ENCODE peak calls at places on chromosome 16, in eight cellular contexts. One of them, this sample, is unnamed.

GRCh38 chr16:65521685-65522338 is 399.9 kb upstream of the CDH11 start:
- DNase-seq in adrenal gland: no peak
- DNase-seq in RWPE1: no peak
- DNase-seq in astrocyte of the spinal cord: peak
- DNase-seq in keratinocyte: no peak
- DNase-seq in BJ: no peak
- DNase-seq in cardiac fibroblast: no peak
- DNase-seq in body of pancreas: no peak
- DNase-seq in this sample: no peak

GRCh38 chr16:67807148-67807682 is 526 bp downstream of the TSNAXIP1 start:
- DNase-seq in adrenal gland: no peak
- DNase-seq in RWPE1: no peak
- DNase-seq in astrocyte of the spinal cord: no peak
- DNase-seq in keratinocyte: no peak
- DNase-seq in BJ: no peak
- DNase-seq in cardiac fibroblast: no peak
- DNase-seq in body of pancreas: no peak
- DNase-seq in this sample: no peak

GRCh38 chr16:85390511-85391174 is 222.5 kb upstream of the GSE1 start:
- DNase-seq in adrenal gland: peak
- DNase-seq in RWPE1: peak
- DNase-seq in astrocyte of the spinal cord: peak
- DNase-seq in keratinocyte: no peak
- DNase-seq in BJ: peak
- DNase-seq in cardiac fibroblast: peak
- DNase-seq in body of pancreas: peak
- DNase-seq in this sample: no peak

GRCh38 chr16:19468300-19468699 is 50.6 kb downstream of the TMC5 start:
- DNase-seq in adrenal gland: no peak
- DNase-seq in RWPE1: no peak
- DNase-seq in astrocyte of the spinal cord: no peak
- DNase-seq in keratinocyte: no peak
- DNase-seq in BJ: no peak
- DNase-seq in cardiac fibroblast: no peak
- DNase-seq in body of pancreas: no peak
- DNase-seq in this sample: no peak

GRCh38 chr16:85674828-85675227 is 13.9 kb downstream of the GINS2 start:
- DNase-seq in adrenal gland: no peak
- DNase-seq in RWPE1: no peak
- DNase-seq in astrocyte of the spinal cord: no peak
- DNase-seq in keratinocyte: no peak
- DNase-seq in BJ: no peak
- DNase-seq in cardiac fibroblast: no peak
- DNase-seq in body of pancreas: no peak
- DNase-seq in this sample: no peak

GRCh38 chr16:87426423-87427215 is 34.5 kb downstream of the MAP1LC3B start:
- DNase-seq in adrenal gland: no peak
- DNase-seq in RWPE1: no peak
- DNase-seq in astrocyte of the spinal cord: no peak
- DNase-seq in keratinocyte: no peak
- DNase-seq in BJ: no peak
- DNase-seq in cardiac fibroblast: no peak
- DNase-seq in body of pancreas: no peak
- DNase-seq in this sample: no peak

GRCh38 chr16:29876186-29876577 is 13.2 kb upstream of the CDIPT start:
- DNase-seq in adrenal gland: no peak
- DNase-seq in RWPE1: no peak
- DNase-seq in astrocyte of the spinal cord: no peak
- DNase-seq in keratinocyte: no peak
- DNase-seq in BJ: no peak
- DNase-seq in cardiac fibroblast: no peak
- DNase-seq in body of pancreas: no peak
- DNase-seq in this sample: no peak

GRCh38 chr16:54244061-54244886 is 42.3 kb downstream of the IRX3 start:
- DNase-seq in adrenal gland: no peak
- DNase-seq in RWPE1: no peak
- DNase-seq in astrocyte of the spinal cord: no peak
- DNase-seq in keratinocyte: no peak
- DNase-seq in BJ: no peak
- DNase-seq in cardiac fibroblast: no peak
- DNase-seq in body of pancreas: no peak
- DNase-seq in this sample: no peak

GRCh38 chr16:75007443-75007842 is 8.6 kb downstream of the ZNRF1 start:
- DNase-seq in adrenal gland: no peak
- DNase-seq in RWPE1: no peak
- DNase-seq in astrocyte of the spinal cord: no peak
- DNase-seq in keratinocyte: no peak
- DNase-seq in BJ: no peak
- DNase-seq in cardiac fibroblast: no peak
- DNase-seq in body of pancreas: no peak
- DNase-seq in this sample: no peak

GRCh38 chr16:87076950-87077749 is 240.0 kb downstream of the C16orf95 start:
- DNase-seq in adrenal gland: peak
- DNase-seq in RWPE1: peak
- DNase-seq in astrocyte of the spinal cord: peak
- DNase-seq in keratinocyte: peak
- DNase-seq in BJ: no peak
- DNase-seq in cardiac fibroblast: peak
- DNase-seq in body of pancreas: peak
- DNase-seq in this sample: peak

GRCh38 chr16:3004781-3005284 is 7.9 kb upstream of the CLDN9 start:
- DNase-seq in adrenal gland: no peak
- DNase-seq in RWPE1: no peak
- DNase-seq in astrocyte of the spinal cord: no peak
- DNase-seq in keratinocyte: no peak
- DNase-seq in BJ: no peak
- DNase-seq in cardiac fibroblast: no peak
- DNase-seq in body of pancreas: peak
- DNase-seq in this sample: no peak

GRCh38 chr16:73226675-73227074 is 178.7 kb upstream of the ZFHX3 start:
- DNase-seq in adrenal gland: no peak
- DNase-seq in RWPE1: no peak
- DNase-seq in astrocyte of the spinal cord: no peak
- DNase-seq in keratinocyte: no peak
- DNase-seq in BJ: no peak
- DNase-seq in cardiac fibroblast: no peak
- DNase-seq in body of pancreas: no peak
- DNase-seq in this sample: no peak

GRCh38 chr16:73228649-73229048 is 180.7 kb upstream of the ZFHX3 start:
- DNase-seq in adrenal gland: no peak
- DNase-seq in RWPE1: no peak
- DNase-seq in astrocyte of the spinal cord: peak
- DNase-seq in keratinocyte: no peak
- DNase-seq in BJ: no peak
- DNase-seq in cardiac fibroblast: peak
- DNase-seq in body of pancreas: no peak
- DNase-seq in this sample: no peak

GRCh38 chr16:73230651-73231050 is 182.7 kb upstream of the ZFHX3 start:
- DNase-seq in adrenal gland: no peak
- DNase-seq in RWPE1: no peak
- DNase-seq in astrocyte of the spinal cord: no peak
- DNase-seq in keratinocyte: no peak
- DNase-seq in BJ: no peak
- DNase-seq in cardiac fibroblast: no peak
- DNase-seq in body of pancreas: no peak
- DNase-seq in this sample: no peak

GRCh38 chr16:73231379-73231778 is 183.5 kb upstream of the ZFHX3 start:
- DNase-seq in adrenal gland: no peak
- DNase-seq in RWPE1: no peak
- DNase-seq in astrocyte of the spinal cord: no peak
- DNase-seq in keratinocyte: no peak
- DNase-seq in BJ: no peak
- DNase-seq in cardiac fibroblast: no peak
- DNase-seq in body of pancreas: no peak
- DNase-seq in this sample: no peak

DNA sequence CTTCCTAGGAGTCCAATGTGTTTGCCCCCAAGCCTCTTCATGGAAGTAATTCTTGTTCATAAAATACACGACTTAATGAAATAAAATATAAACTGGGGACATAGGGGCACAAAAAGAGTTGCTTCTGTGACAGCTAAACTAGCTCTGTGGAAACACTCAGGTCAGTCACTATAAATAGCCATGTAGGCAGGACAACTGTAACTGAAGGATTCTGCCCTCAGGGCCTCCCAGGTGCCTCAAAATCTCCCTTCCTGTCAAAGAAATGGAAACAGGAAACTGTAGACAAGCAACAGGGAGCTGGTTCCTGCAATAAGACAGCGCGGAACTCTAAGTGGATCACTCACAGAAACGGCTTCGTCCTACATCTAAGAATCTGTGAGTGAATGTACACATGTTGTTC is 178.1 kb upstream of the ZFHX3 start:
- DNase-seq in adrenal gland: no peak
- DNase-seq in RWPE1: no peak
- DNase-seq in astrocyte of the spinal cord: no peak
- DNase-seq in keratinocyte: no peak
- DNase-seq in BJ: no peak
- DNase-seq in cardiac fibroblast: no peak
- DNase-seq in body of pancreas: no peak
- DNase-seq in this sample: no peak
- TF ChIP-seq CTCF in adrenal gland: no peak
- TF ChIP-seq CTCF in RWPE1: no peak
- TF ChIP-seq CTCF in astrocyte of the spinal cord: no peak
- TF ChIP-seq CTCF in keratinocyte: no peak
- TF ChIP-seq CTCF in BJ: no peak
- TF ChIP-seq CTCF in cardiac fibroblast: no peak
- TF ChIP-seq CTCF in body of pancreas: no peak
- TF ChIP-seq CTCF in this sample: no peak

DNA sequence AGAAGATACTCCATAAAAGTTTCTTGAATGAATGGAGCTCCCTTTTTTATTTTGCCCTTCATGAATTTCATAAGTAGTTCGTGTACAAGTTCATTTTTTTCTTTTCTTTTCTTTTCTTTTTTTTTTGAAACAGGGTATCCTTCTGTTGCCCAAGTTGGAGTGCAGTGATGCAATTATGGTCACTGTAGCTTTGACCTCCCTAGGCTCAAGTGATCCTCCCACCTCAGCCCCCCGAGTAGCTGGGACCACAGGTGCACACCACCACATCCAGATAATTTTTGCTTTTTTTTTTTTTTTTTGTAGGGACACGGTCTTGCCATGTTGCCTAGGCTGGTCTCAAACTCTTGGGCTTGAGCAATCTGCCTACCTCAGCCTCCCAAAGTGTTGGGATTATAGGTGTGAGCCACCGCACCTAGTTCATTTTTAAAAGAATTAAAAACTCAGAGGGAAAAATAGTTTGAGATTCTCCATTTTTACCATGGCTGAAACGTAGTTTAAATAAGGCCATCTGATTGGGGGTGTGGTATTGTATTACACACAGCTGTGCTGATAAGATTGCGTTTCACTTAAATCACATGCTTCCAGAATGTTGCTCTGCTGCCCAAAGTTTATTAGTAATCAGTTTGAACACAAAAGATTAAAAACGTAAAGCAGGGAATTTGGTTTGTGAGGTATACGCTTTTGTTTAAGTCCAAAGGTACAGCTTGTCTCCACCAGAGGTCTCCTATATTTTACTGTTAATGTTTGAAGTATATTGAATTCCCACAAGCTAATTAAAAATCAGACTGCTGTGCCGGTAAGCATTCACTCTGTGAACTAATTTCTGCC is 154.1 kb downstream of the SOCS1 start:
- DNase-seq in adrenal gland: peak
- DNase-seq in RWPE1: no peak
- DNase-seq in astrocyte of the spinal cord: no peak
- DNase-seq in keratinocyte: no peak
- DNase-seq in BJ: no peak
- DNase-seq in cardiac fibroblast: peak
- DNase-seq in body of pancreas: peak
- DNase-seq in this sample: no peak
- TF ChIP-seq CTCF in adrenal gland: no peak
- TF ChIP-seq CTCF in RWPE1: no peak
- TF ChIP-seq CTCF in astrocyte of the spinal cord: peak
- TF ChIP-seq CTCF in keratinocyte: no peak
- TF ChIP-seq CTCF in BJ: no peak
- TF ChIP-seq CTCF in cardiac fibroblast: peak
- TF ChIP-seq CTCF in body of pancreas: no peak
- TF ChIP-seq CTCF in this sample: no peak

DNA sequence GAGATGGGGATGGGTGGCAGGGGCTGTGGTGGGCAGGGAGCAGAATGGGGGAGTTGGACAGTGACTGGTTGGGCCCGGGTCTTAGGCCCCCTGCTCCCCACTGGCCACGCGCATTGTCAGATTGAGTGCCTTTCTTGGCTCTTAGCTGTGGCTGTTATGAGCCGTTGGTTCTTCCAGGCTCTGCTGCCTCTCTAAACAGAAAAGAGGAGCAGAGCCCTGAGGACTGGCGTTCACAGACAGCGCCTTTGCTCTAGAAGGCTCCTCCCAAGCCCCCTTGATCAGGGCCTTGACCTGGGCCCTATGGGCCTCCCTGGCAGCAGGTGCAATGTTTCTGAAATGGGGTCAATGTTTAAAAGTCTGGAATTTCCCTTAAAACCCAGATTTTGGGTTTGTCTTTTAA is 14.8 kb upstream of the NUDT16L1 start:
- DNase-seq in adrenal gland: no peak
- DNase-seq in RWPE1: no peak
- DNase-seq in astrocyte of the spinal cord: no peak
- DNase-seq in keratinocyte: no peak
- DNase-seq in BJ: no peak
- DNase-seq in cardiac fibroblast: no peak
- DNase-seq in body of pancreas: no peak
- DNase-seq in this sample: no peak
- TF ChIP-seq CTCF in adrenal gland: no peak
- TF ChIP-seq CTCF in RWPE1: no peak
- TF ChIP-seq CTCF in astrocyte of the spinal cord: no peak
- TF ChIP-seq CTCF in keratinocyte: no peak
- TF ChIP-seq CTCF in BJ: no peak
- TF ChIP-seq CTCF in cardiac fibroblast: no peak
- TF ChIP-seq CTCF in body of pancreas: no peak
- TF ChIP-seq CTCF in this sample: no peak

GRCh38 chr16:303760-304505 is 21.0 kb downstream of the PDIA2 start:
- DNase-seq in adrenal gland: no peak
- DNase-seq in RWPE1: no peak
- DNase-seq in astrocyte of the spinal cord: no peak
- DNase-seq in keratinocyte: no peak
- DNase-seq in BJ: no peak
- DNase-seq in cardiac fibroblast: no peak
- DNase-seq in body of pancreas: no peak
- DNase-seq in this sample: no peak
- TF ChIP-seq CTCF in adrenal gland: no peak
- TF ChIP-seq CTCF in RWPE1: no peak
- TF ChIP-seq CTCF in astrocyte of the spinal cord: peak
- TF ChIP-seq CTCF in keratinocyte: no peak
- TF ChIP-seq CTCF in BJ: peak
- TF ChIP-seq CTCF in cardiac fibroblast: peak
- TF ChIP-seq CTCF in body of pancreas: no peak
- TF ChIP-seq CTCF in this sample: no peak

GRCh38 chr16:1923299-1924034 is 5.3 kb upstream of the HS3ST6 start:
- DNase-seq in adrenal gland: peak
- DNase-seq in RWPE1: peak
- DNase-seq in astrocyte of the spinal cord: no peak
- DNase-seq in keratinocyte: no peak
- DNase-seq in BJ: peak
- DNase-seq in cardiac fibroblast: peak
- DNase-seq in body of pancreas: no peak
- DNase-seq in this sample: peak
- TF ChIP-seq CTCF in adrenal gland: peak
- TF ChIP-seq CTCF in RWPE1: peak
- TF ChIP-seq CTCF in astrocyte of the spinal cord: peak
- TF ChIP-seq CTCF in keratinocyte: no peak
- TF ChIP-seq CTCF in BJ: peak
- TF ChIP-seq CTCF in cardiac fibroblast: peak
- TF ChIP-seq CTCF in body of pancreas: no peak
- TF ChIP-seq CTCF in this sample: peak